ENCODE peak calls at places on chromosome 18, in ten cellular contexts. One of them, this sample, is unnamed.

GRCh38 chr18:29154758-29155725 is 978.1 kb upstream of the CDH2 start:
- DNase-seq in AG09309: peak
- DNase-seq in pancreas: no peak
- DNase-seq in sigmoid colon: no peak
- DNase-seq in foreskin fibroblast: peak
- DNase-seq in astrocyte of the spinal cord: peak
- DNase-seq in GM12878: no peak
- DNase-seq in heart left ventricle: no peak
- DNase-seq in A673: no peak
- DNase-seq in AG04450: peak
- DNase-seq in this sample: peak

GRCh38 chr18:8422391-8422790 is 186.8 kb upstream of the RAB12 start:
- DNase-seq in AG09309: no peak
- DNase-seq in pancreas: no peak
- DNase-seq in sigmoid colon: no peak
- DNase-seq in foreskin fibroblast: no peak
- DNase-seq in astrocyte of the spinal cord: no peak
- DNase-seq in GM12878: no peak
- DNase-seq in heart left ventricle: no peak
- DNase-seq in A673: no peak
- DNase-seq in AG04450: no peak
- DNase-seq in this sample: no peak

GRCh38 chr18:3669376-3669775 is 219.4 kb downstream of the TGIF1 start:
- DNase-seq in AG09309: no peak
- DNase-seq in pancreas: no peak
- DNase-seq in sigmoid colon: no peak
- DNase-seq in foreskin fibroblast: no peak
- DNase-seq in astrocyte of the spinal cord: no peak
- DNase-seq in GM12878: no peak
- DNase-seq in heart left ventricle: no peak
- DNase-seq in A673: no peak
- DNase-seq in AG04450: no peak
- DNase-seq in this sample: no peak

GRCh38 chr18:58213931-58214431 is 170.0 kb downstream of the NEDD4L start:
- DNase-seq in AG09309: no peak
- DNase-seq in pancreas: no peak
- DNase-seq in sigmoid colon: no peak
- DNase-seq in foreskin fibroblast: no peak
- DNase-seq in astrocyte of the spinal cord: peak
- DNase-seq in GM12878: no peak
- DNase-seq in heart left ventricle: no peak
- DNase-seq in A673: no peak
- DNase-seq in AG04450: no peak
- DNase-seq in this sample: peak

GRCh38 chr18:7485616-7486015 is 81.5 kb upstream of the PTPRM start:
- DNase-seq in AG09309: no peak
- DNase-seq in pancreas: no peak
- DNase-seq in sigmoid colon: peak
- DNase-seq in foreskin fibroblast: no peak
- DNase-seq in astrocyte of the spinal cord: no peak
- DNase-seq in GM12878: no peak
- DNase-seq in heart left ventricle: no peak
- DNase-seq in A673: no peak
- DNase-seq in AG04450: no peak
- DNase-seq in this sample: no peak

GRCh38 chr18:28684746-28685145 is 507.8 kb upstream of the CDH2 start:
- DNase-seq in AG09309: peak
- DNase-seq in pancreas: no peak
- DNase-seq in sigmoid colon: no peak
- DNase-seq in foreskin fibroblast: peak
- DNase-seq in astrocyte of the spinal cord: peak
- DNase-seq in GM12878: no peak
- DNase-seq in heart left ventricle: no peak
- DNase-seq in A673: no peak
- DNase-seq in AG04450: no peak
- DNase-seq in this sample: no peak

GRCh38 chr18:2442726-2443275 is 128.5 kb downstream of the METTL4 start:
- DNase-seq in AG09309: no peak
- DNase-seq in pancreas: no peak
- DNase-seq in sigmoid colon: no peak
- DNase-seq in foreskin fibroblast: no peak
- DNase-seq in astrocyte of the spinal cord: peak
- DNase-seq in GM12878: no peak
- DNase-seq in heart left ventricle: no peak
- DNase-seq in A673: no peak
- DNase-seq in AG04450: no peak
- DNase-seq in this sample: peak

GRCh38 chr18:45014047-45014501 is 333.4 kb downstream of the SETBP1 start:
- DNase-seq in AG09309: peak
- DNase-seq in pancreas: no peak
- DNase-seq in sigmoid colon: no peak
- DNase-seq in foreskin fibroblast: peak
- DNase-seq in astrocyte of the spinal cord: peak
- DNase-seq in GM12878: no peak
- DNase-seq in heart left ventricle: no peak
- DNase-seq in A673: peak
- DNase-seq in AG04450: peak
- DNase-seq in this sample: peak

GRCh38 chr18:59382388-59382787 is 23.3 kb upstream of the LMAN1 start:
- DNase-seq in AG09309: no peak
- DNase-seq in pancreas: no peak
- DNase-seq in sigmoid colon: no peak
- DNase-seq in foreskin fibroblast: no peak
- DNase-seq in astrocyte of the spinal cord: no peak
- DNase-seq in GM12878: no peak
- DNase-seq in heart left ventricle: no peak
- DNase-seq in A673: no peak
- DNase-seq in AG04450: no peak
- DNase-seq in this sample: no peak

GRCh38 chr18:7174359-7175107 is 56.4 kb upstream of the LRRC30 start:
- DNase-seq in AG09309: no peak
- DNase-seq in pancreas: peak
- DNase-seq in sigmoid colon: no peak
- DNase-seq in foreskin fibroblast: no peak
- DNase-seq in astrocyte of the spinal cord: no peak
- DNase-seq in GM12878: no peak
- DNase-seq in heart left ventricle: no peak
- DNase-seq in A673: no peak
- DNase-seq in AG04450: no peak
- DNase-seq in this sample: peak

GRCh38 chr18:49899647-49900330 is 86.5 kb upstream of the ACAA2 start:
- DNase-seq in AG09309: no peak
- DNase-seq in pancreas: peak
- DNase-seq in sigmoid colon: no peak
- DNase-seq in foreskin fibroblast: no peak
- DNase-seq in astrocyte of the spinal cord: no peak
- DNase-seq in GM12878: no peak
- DNase-seq in heart left ventricle: no peak
- DNase-seq in A673: no peak
- DNase-seq in AG04450: no peak
- DNase-seq in this sample: no peak
- TF ChIP-seq CTCF in AG09309: no peak
- TF ChIP-seq CTCF in pancreas: no peak
- TF ChIP-seq CTCF in sigmoid colon: no peak
- TF ChIP-seq CTCF in foreskin fibroblast: no peak
- TF ChIP-seq CTCF in astrocyte of the spinal cord: no peak
- TF ChIP-seq CTCF in GM12878: no peak
- TF ChIP-seq CTCF in heart left ventricle: no peak
- TF ChIP-seq CTCF in A673: no peak
- TF ChIP-seq CTCF in AG04450: no peak
- TF ChIP-seq CTCF in this sample: peak

GRCh38 chr18:23526516-23527063 is 23.3 kb downstream of the RMC1 start:
- DNase-seq in AG09309: no peak
- DNase-seq in pancreas: no peak
- DNase-seq in sigmoid colon: no peak
- DNase-seq in foreskin fibroblast: no peak
- DNase-seq in astrocyte of the spinal cord: no peak
- DNase-seq in GM12878: no peak
- DNase-seq in heart left ventricle: no peak
- DNase-seq in A673: no peak
- DNase-seq in AG04450: no peak
- DNase-seq in this sample: no peak

GRCh38 chr18:23521907-23522306 is 18.6 kb downstream of the RMC1 start:
- DNase-seq in AG09309: no peak
- DNase-seq in pancreas: no peak
- DNase-seq in sigmoid colon: no peak
- DNase-seq in foreskin fibroblast: no peak
- DNase-seq in astrocyte of the spinal cord: no peak
- DNase-seq in GM12878: no peak
- DNase-seq in heart left ventricle: no peak
- DNase-seq in A673: no peak
- DNase-seq in AG04450: no peak
- DNase-seq in this sample: no peak

GRCh38 chr18:23524213-23524707 is 20.9 kb downstream of the RMC1 start:
- DNase-seq in AG09309: no peak
- DNase-seq in pancreas: no peak
- DNase-seq in sigmoid colon: no peak
- DNase-seq in foreskin fibroblast: no peak
- DNase-seq in astrocyte of the spinal cord: no peak
- DNase-seq in GM12878: no peak
- DNase-seq in heart left ventricle: no peak
- DNase-seq in A673: no peak
- DNase-seq in AG04450: no peak
- DNase-seq in this sample: no peak

GRCh38 chr18:23519725-23520124 is 16.4 kb downstream of the RMC1 start:
- DNase-seq in AG09309: no peak
- DNase-seq in pancreas: no peak
- DNase-seq in sigmoid colon: no peak
- DNase-seq in foreskin fibroblast: no peak
- DNase-seq in astrocyte of the spinal cord: no peak
- DNase-seq in GM12878: no peak
- DNase-seq in heart left ventricle: no peak
- DNase-seq in A673: peak
- DNase-seq in AG04450: no peak
- DNase-seq in this sample: no peak

DNA sequence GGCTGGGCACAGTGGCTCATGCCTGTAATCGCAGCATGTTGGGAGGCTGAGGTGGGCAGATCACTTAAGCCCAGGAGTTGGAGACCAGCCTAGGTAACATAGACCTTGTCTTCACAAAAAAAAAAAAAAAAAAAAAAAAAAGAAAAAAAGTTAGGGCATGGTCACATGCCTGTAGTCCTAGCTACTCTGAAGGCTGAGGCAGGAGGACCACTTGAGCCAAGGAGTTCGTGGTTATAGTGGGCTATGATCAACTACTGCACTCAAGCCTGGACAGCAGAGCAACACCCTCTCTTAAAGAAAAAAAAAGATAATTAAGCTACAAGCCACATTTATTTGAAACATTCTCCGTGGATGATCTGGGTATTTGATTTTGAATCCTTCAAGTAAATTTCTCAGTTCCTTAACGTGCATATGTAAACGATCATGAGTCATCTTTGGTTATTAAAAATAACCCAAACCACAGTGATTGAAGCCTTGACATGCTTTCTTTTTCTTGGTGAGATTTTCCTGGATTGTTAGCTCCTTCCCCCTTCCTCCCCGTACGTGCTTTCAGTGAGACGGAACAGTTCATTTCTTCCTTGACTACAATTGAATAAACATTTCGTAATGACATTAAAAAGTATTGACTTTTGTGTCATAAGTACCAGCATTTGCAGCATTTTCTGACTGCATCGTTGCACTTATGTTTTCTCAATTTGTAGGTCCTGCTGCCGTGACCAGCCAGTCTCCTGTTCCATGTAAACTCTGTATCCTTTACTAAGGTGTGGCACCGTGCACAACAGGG is 20.3 kb downstream of the RMC1 start:
- DNase-seq in AG09309: peak
- DNase-seq in pancreas: no peak
- DNase-seq in sigmoid colon: no peak
- DNase-seq in foreskin fibroblast: peak
- DNase-seq in astrocyte of the spinal cord: peak
- DNase-seq in GM12878: peak
- DNase-seq in heart left ventricle: no peak
- DNase-seq in A673: no peak
- DNase-seq in AG04450: no peak
- DNase-seq in this sample: peak
- H3K4me3 ChIP-seq in AG09309: no peak
- H3K4me3 ChIP-seq in pancreas: no peak
- H3K4me3 ChIP-seq in sigmoid colon: no peak
- H3K4me3 ChIP-seq in foreskin fibroblast: no peak
- H3K4me3 ChIP-seq in astrocyte of the spinal cord: no peak
- H3K4me3 ChIP-seq in GM12878: no peak
- H3K4me3 ChIP-seq in heart left ventricle: no peak
- H3K4me3 ChIP-seq in A673: no peak
- H3K4me3 ChIP-seq in AG04450: no peak
- H3K4me3 ChIP-seq in this sample: no peak

GRCh38 chr18:62714671-62715438 is 486 bp upstream of the PHLPP1 start:
- DNase-seq in AG09309: peak
- DNase-seq in pancreas: peak
- DNase-seq in sigmoid colon: peak
- DNase-seq in foreskin fibroblast: peak
- DNase-seq in astrocyte of the spinal cord: peak
- DNase-seq in GM12878: peak
- DNase-seq in heart left ventricle: peak
- DNase-seq in A673: peak
- DNase-seq in AG04450: peak
- DNase-seq in this sample: peak
- TF ChIP-seq CTCF in AG09309: peak
- TF ChIP-seq CTCF in pancreas: peak
- TF ChIP-seq CTCF in sigmoid colon: peak
- TF ChIP-seq CTCF in foreskin fibroblast: peak
- TF ChIP-seq CTCF in astrocyte of the spinal cord: peak
- TF ChIP-seq CTCF in GM12878: peak
- TF ChIP-seq CTCF in heart left ventricle: peak
- TF ChIP-seq CTCF in A673: peak
- TF ChIP-seq CTCF in AG04450: peak
- TF ChIP-seq CTCF in this sample: peak

DNA sequence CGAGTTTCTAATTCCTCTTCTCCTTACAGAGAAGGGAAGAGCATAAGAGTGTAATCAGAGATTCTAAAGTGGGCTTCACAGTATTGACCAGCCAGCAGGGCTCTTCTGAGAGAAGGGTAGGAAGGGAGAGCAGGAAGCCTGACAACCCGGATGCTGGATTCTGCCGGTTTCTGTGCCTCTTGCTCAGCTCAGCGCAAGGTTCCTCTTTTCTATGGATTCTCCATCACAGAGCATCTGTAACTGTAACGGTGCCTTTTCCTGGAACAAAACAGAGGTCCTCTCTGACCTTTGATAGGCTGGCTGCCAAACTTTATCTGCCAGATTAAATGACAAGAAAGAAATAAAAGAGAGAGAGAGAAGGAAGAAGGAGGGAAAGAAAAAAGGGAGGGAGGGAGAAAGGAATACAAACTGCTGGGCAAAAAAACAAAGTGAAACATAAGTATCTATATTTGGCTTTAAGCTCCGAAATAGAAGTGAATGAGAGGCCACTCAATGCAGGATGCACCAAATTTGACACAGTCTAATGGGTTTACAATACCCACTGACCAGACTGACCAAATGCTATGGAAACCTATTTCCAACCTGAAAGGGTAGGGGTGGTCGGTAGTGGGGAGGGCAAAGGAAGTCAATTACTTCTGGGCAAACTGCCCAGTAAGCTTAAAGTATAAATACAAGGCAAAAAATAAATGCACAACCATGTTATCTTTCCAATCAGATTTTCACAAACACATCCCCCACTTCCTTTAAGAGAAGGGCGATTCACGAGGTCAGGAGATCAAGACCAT is 59.2 kb downstream of the PIEZO2 start:
- DNase-seq in AG09309: no peak
- DNase-seq in pancreas: no peak
- DNase-seq in sigmoid colon: no peak
- DNase-seq in foreskin fibroblast: no peak
- DNase-seq in astrocyte of the spinal cord: no peak
- DNase-seq in GM12878: no peak
- DNase-seq in heart left ventricle: no peak
- DNase-seq in A673: no peak
- DNase-seq in AG04450: no peak
- DNase-seq in this sample: no peak
- H3K4me3 ChIP-seq in AG09309: no peak
- H3K4me3 ChIP-seq in pancreas: no peak
- H3K4me3 ChIP-seq in sigmoid colon: no peak
- H3K4me3 ChIP-seq in foreskin fibroblast: no peak
- H3K4me3 ChIP-seq in astrocyte of the spinal cord: no peak
- H3K4me3 ChIP-seq in GM12878: peak
- H3K4me3 ChIP-seq in heart left ventricle: no peak
- H3K4me3 ChIP-seq in A673: no peak
- H3K4me3 ChIP-seq in AG04450: no peak
- H3K4me3 ChIP-seq in this sample: no peak